ENCODE peak calls at places on chromosomes 3 and 15, in five cellular contexts. K, M, W, Z and S are unnamed samples. For H3K4me1, the result is how much of the 10 kb centered on the place peaks cover.

GRCh38 chr15:79436037-79436780 is 4.1 kb downstream of the MINAR1 start:
- DNase-seq in Z (no peak), W (no peak), M (no peak), K (no peak), S (no peak)

GRCh38 chr3:188979669-188980311 is 192.0 kb upstream of the TPRG1 start:
- DNase-seq in Z (no peak), W (peak), M (no peak), K (no peak), S (no peak)

GRCh38 chr3:148756306-148756705 is 58.6 kb downstream of the AGTR1 start:
- DNase-seq in Z (no peak), K (no peak), M (no peak), W (no peak), S (no peak)

GRCh38 chr3:117873236-117873635 is 1161.4 kb downstream of the IGSF11 start:
- DNase-seq in W (no peak), M (no peak), Z (peak), K (no peak), S (no peak)

GRCh38 chr3:39133093-39133490 is 20.3 kb downstream of the CSRNP1 start:
- DNase-seq in W (no peak), M (no peak), K (no peak), Z (no peak), S (no peak)

GRCh38 chr3:105752791-105753415 is 115.9 kb downstream of the CBLB start:
- DNase-seq in W (no peak), Z (no peak), K (peak), M (no peak), S (peak)

GRCh38 chr3:185420762-185421161 is 57.8 kb downstream of the MAP3K13 start:
- DNase-seq in M (peak), W (no peak), Z (no peak), K (no peak), S (peak)

GRCh38 chr3:29440321-29441019 is 159.6 kb downstream of the RBMS3 start:
- DNase-seq in Z (no peak), K (no peak), W (no peak), M (no peak), S (no peak)

GRCh38 chr15:70526221-70526973 is 237.0 kb downstream of the UACA start:
- DNase-seq in M (no peak), W (peak), Z (no peak), K (no peak), S (peak)

GRCh38 chr15:101044625-101045235 is 125.6 kb downstream of the LRRK1 start:
- DNase-seq in Z (peak), M (peak), K (no peak), W (peak), S (no peak)

GRCh38 chr3:100590114-100590839 is 19.1 kb upstream of the ADGRG7 start:
- DNase-seq in M (peak), K (peak), Z (peak), W (peak), S (peak)

GRCh38 chr3:149605902-149606301 is 51.9 kb downstream of the WWTR1 start:
- DNase-seq in W (no peak), Z (no peak), M (no peak), K (no peak), S (peak)

GRCh38 chr3:139353920-139354556 is 10.2 kb downstream of the MRPS22 start:
- DNase-seq in Z (no peak), W (no peak), K (no peak), M (no peak), S (peak)

GRCh38 chr15:62648954-62649353 is 393.6 kb upstream of the TPM1 start:
- DNase-seq in Z (peak), K (no peak), W (no peak), M (no peak), S (peak)

GRCh38 chr15:34810455-34811146 is 15.3 kb upstream of the ACTC1 start:
- DNase-seq in K (no peak), W (no peak), Z (no peak), M (no peak), S (peak)

GRCh38 chr3:8746780-8747345 is 13.3 kb downstream of the CAV3 start:
- DNase-seq in Z (no peak), M (no peak), W (no peak), K (no peak), S (no peak)

GRCh38 chr3:139299261-139300132 is 44.3 kb upstream of the MRPS22 start:
- DNase-seq in K (no peak), Z (peak), M (peak), W (peak), S (peak)

GRCh38 chr3:57752307-57752706 is 3.8 kb upstream of the SLMAP start:
- DNase-seq in W (no peak), K (no peak), Z (no peak), M (no peak), S (peak)

GRCh38 chr15:38028869-38029268 is 94.4 kb downstream of the TMCO5A start:
- DNase-seq in Z (no peak), W (no peak), M (no peak), K (no peak), S (peak)

GRCh38 chr3:51275096-51275805 is 109.8 kb upstream of the MANF start:
- DNase-seq in W (no peak), K (no peak), Z (no peak), M (no peak), S (no peak)

GRCh38 chr15:99306694-99307338 is 55.5 kb downstream of the LRRC28 start:
- DNase-seq in K (no peak), Z (no peak), M (peak), W (no peak), S (peak)

GRCh38 chr3:9809615-9810356 is at the start of gene TTLL3:
- DNase-seq in M (peak), K (peak), W (peak), Z (peak), S (peak)

GRCh38 chr15:88032787-88033186 is 223.8 kb downstream of the NTRK3 start:
- DNase-seq in Z (no peak), M (no peak), W (no peak), K (no peak), S (no peak)

GRCh38 chr3:187027531-187027936 is 97.2 kb downstream of the ST6GAL1 start:
- DNase-seq in K (peak), M (no peak), Z (no peak), W (no peak), S (no peak)

GRCh38 chr15:61752001-61752400 is 308.2 kb downstream of the VPS13C start:
- DNase-seq in K (no peak), W (peak), Z (no peak), M (no peak), S (no peak)

GRCh38 chr3:59809750-59810444 is 760.1 kb upstream of the CFAP20DC start:
- DNase-seq in Z (no peak), W (no peak), K (no peak), M (no peak), S (peak)

GRCh38 chr3:141289228-141289772 is 57.7 kb downstream of the PXYLP1 start:
- DNase-seq in K (no peak), Z (no peak), W (no peak), M (no peak), S (peak)

GRCh38 chr3:179837374-179837773 is 184.5 kb downstream of the USP13 start:
- DNase-seq in W (no peak), K (no peak), M (no peak), Z (no peak), S (peak)

GRCh38 chr3:60752800-60753199 is 498.5 kb downstream of the FHIT start:
- DNase-seq in K (no peak), W (no peak), M (no peak), Z (no peak), S (peak)

GRCh38 chr15:96340611-96341464 is 10.3 kb downstream of the NR2F2 start:
- DNase-seq in M (no peak), Z (peak), W (peak), K (no peak), S (peak)

GRCh38 chr3:158801200-158801599 is 654 bp upstream of the MFSD1 start:
- DNase-seq in M (no peak), Z (no peak), W (no peak), K (no peak), S (no peak)

GRCh38 chr15:42921049-42921731 is 612 bp upstream of the TTBK2 start:
- DNase-seq in Z (peak), M (peak), W (no peak), K (peak), S (peak)

GRCh38 chr3:17901893-17902292 is 159.5 kb upstream of the TBC1D5 start:
- DNase-seq in Z (no peak), W (no peak), M (no peak), K (no peak), S (peak)

GRCh38 chr3:126746395-126747177 is 42.5 kb downstream of the CHCHD6 start:
- DNase-seq in K (no peak), Z (peak), W (no peak), M (peak), S (peak)

GRCh38 chr3:133474251-133474801 is 74.5 kb downstream of the BFSP2 start:
- DNase-seq in M (no peak), Z (peak), W (no peak), K (no peak), S (peak)

GRCh38 chr15:78021761-78022160 is 55.8 kb downstream of the TBC1D2B start:
- DNase-seq in Z (no peak), W (no peak), K (no peak), M (no peak), S (no peak)
- H3K4me1 ChIP-seq in Z (under half), W (under half), K (under half), M (under half), S (under half)

DNA sequence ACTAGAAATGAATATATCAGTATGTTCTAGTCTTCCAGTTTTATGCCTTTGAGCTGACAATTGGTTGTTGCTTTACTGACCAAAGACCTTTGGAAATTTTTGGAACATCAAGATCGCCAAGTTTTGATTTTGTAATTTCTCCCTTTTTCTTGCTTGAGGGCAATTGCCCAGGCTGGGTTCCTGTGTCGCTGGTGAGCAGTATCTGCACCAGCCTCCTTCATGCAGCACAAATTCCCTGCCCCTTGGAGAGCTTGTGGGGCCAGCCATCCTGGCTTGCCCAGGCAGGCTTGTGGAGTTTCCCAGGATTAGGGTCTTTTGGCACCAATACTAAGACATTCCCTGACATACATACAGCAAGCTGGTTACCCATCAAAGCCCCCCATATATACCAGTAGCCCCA is 37.9 kb upstream of the HACD2 start:
- DNase-seq in K (no peak), Z (no peak), W (no peak), M (no peak), S (no peak)
- H3K4me1 ChIP-seq in K (under half), Z (under half), W (under half), M (under half), S (under half)

GRCh38 chr3:72618739-72619138 is 229.5 kb downstream of the SHQ1 start:
- DNase-seq in W (no peak), Z (no peak), M (no peak), K (no peak), S (no peak)
- H3K4me1 ChIP-seq in W (under half), Z (under half), M (under half), K (under half), S (under half)

GRCh38 chr15:39183177-39183881 is 397.6 kb upstream of the THBS1 start:
- DNase-seq in Z (no peak), M (no peak), K (no peak), W (no peak), S (peak)

GRCh38 chr15:39181348-39181747 is 399.5 kb upstream of the THBS1 start:
- DNase-seq in W (no peak), Z (no peak), K (no peak), M (no peak), S (peak)

GRCh38 chr15:39179980-39180379 is 400.9 kb upstream of the THBS1 start:
- DNase-seq in M (no peak), Z (no peak), K (no peak), W (no peak), S (peak)

GRCh38 chr15:39180494-39180930 is 400.4 kb upstream of the THBS1 start:
- DNase-seq in K (no peak), W (no peak), Z (no peak), M (no peak), S (peak)

GRCh38 chr15:39181901-39182300 is 399.0 kb upstream of the THBS1 start:
- DNase-seq in W (no peak), M (no peak), K (no peak), Z (no peak), S (peak)
- H3K4me1 ChIP-seq in W (under half), M (under half), K (under half), Z (under half), S (under half)

GRCh38 chr3:16486951-16487480 is 26.5 kb downstream of the RFTN1 start:
- DNase-seq in M (no peak), Z (no peak), K (no peak), W (no peak), S (no peak)

GRCh38 chr3:16490062-16490641 is 23.3 kb downstream of the RFTN1 start:
- DNase-seq in Z (no peak), M (no peak), W (no peak), K (no peak), S (no peak)

GRCh38 chr3:16487506-16488175 is 25.9 kb downstream of the RFTN1 start:
- DNase-seq in Z (no peak), M (no peak), W (no peak), K (no peak), S (no peak)

GRCh38 chr3:16486201-16486600 is 27.3 kb downstream of the RFTN1 start:
- DNase-seq in W (no peak), Z (no peak), K (no peak), M (no peak), S (no peak)

DNA sequence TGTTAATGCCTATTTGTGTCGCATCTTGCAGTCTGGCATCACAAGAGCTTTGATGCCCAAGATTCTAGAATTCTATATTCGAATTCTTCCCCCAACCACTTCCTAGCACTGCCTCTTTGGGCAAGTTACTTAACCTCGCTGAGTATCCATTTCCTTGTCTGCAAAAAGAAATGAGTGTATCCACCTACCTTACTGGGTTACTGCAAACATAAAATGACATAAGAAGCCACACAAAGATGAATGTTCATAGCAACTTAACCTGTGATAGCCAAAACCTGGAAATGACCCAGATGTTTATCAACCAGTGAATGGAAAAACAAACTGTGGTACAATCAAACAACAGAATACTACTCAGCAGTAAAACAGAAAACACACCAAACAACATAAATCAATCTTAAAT is 24.9 kb downstream of the RFTN1 start:
- DNase-seq in Z (no peak), M (no peak), W (no peak), K (no peak), S (no peak)
- H3K4me1 ChIP-seq in Z (under half), M (under half), W (under half), K (under half), S (under half)

DNA sequence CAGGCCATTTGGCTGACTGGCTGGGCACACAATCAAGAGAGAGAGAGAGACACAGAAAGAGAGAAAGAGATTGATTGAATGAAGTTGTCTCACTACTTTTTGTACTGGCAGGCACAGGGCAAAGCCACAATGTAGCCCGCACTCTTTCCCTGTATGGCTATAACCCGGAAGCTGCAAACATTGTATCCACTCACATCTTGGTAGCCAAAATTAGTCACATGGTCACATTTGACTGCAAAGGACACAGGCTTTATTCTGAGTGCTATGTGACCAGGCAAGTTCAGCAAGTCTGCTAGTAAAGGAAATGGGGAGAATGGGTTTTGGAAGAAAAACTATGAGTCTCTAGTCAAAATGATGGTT is 31.4 kb upstream of the GLCE start:
- DNase-seq in Z (no peak), M (no peak), K (no peak), W (no peak), S (no peak)
- H3K4me1 ChIP-seq in Z (under half), M (under half), K (under half), W (under half), S (under half)